ENCODE peak calls at places on chromosomes 4 and X, in nine cellular contexts. X, A, U, E, O, Q, M, G and W are unnamed samples.

GRCh38 chr4:26412381-26413372 is 77.6 kb downstream of the CCKAR start:
- DNase-seq in E (no peak), X (no peak), M (no peak), Q (peak; percentile 80), O (peak; percentile 58), A (peak; percentile 83), U (peak; percentile 26), G (no peak), W (no peak)

GRCh38 chr4:4457803-4458550 is 71.1 kb downstream of the NSG1 start:
- DNase-seq in G (no peak), E (no peak), X (no peak), A (no peak), M (no peak), O (no peak), U (peak; percentile 87), Q (no peak), W (no peak)

GRCh38 chr4:910366-911091 is 21.6 kb downstream of the GAK start:
- DNase-seq in U (no peak), X (peak; percentile 67), E (no peak), O (no peak), A (no peak), Q (no peak), G (peak; percentile 52), M (no peak), W (no peak)

GRCh38 chr4:114890773-114891172 is 222.6 kb downstream of the NDST4 start:
- DNase-seq in E (no peak), G (no peak), M (no peak), O (no peak), X (no peak), Q (no peak), U (no peak), A (no peak), W (no peak)

GRCh38 chr4:73259552-73260140 is 1.0 kb upstream of the ANKRD17 start:
- DNase-seq in M (peak; percentile 50), A (no peak), E (no peak), X (no peak), G (no peak), U (peak; percentile 48), O (no peak), Q (no peak), W (no peak)

GRCh38 chr4:38856524-38857337 is at the start of gene TLR6:
- DNase-seq in E (no peak), M (no peak), X (no peak), Q (peak; percentile 82), G (no peak), U (peak; percentile 48), A (peak; percentile 64), O (no peak), W (no peak)

GRCh38 chr4:39256436-39256835 is 74.1 kb downstream of the WDR19 start:
- DNase-seq in X (no peak), E (no peak), M (no peak), U (peak; percentile 75), O (no peak), Q (no peak), G (no peak), A (no peak), W (no peak)

GRCh38 chr4:182268966-182269365 is 25.8 kb downstream of the TENM3 start:
- DNase-seq in X (no peak), G (no peak), Q (no peak), M (no peak), O (no peak), A (no peak), E (no peak), U (no peak), W (no peak)

GRCh38 chr4:36267491-36268254 is 13.7 kb upstream of the DTHD1 start:
- DNase-seq in U (no peak), E (no peak), M (no peak), G (no peak), O (no peak), X (no peak), A (no peak), Q (no peak), W (no peak)

GRCh38 chr4:1195109-1195671 is 22.8 kb upstream of the SPON2 start:
- DNase-seq in O (no peak), A (no peak), E (no peak), U (no peak), X (peak; percentile 73), Q (peak; percentile 1), M (peak; percentile 68), G (no peak), W (no peak)

GRCh38 chrX:136577562-136577961 is 45.5 kb downstream of the VGLL1 start:
- DNase-seq in G (peak; percentile 76), Q (peak; percentile 42), U (peak; percentile 23), X (no peak), O (peak; percentile 28), E (no peak), M (no peak), A (peak; percentile 45), W (no peak)

DNA sequence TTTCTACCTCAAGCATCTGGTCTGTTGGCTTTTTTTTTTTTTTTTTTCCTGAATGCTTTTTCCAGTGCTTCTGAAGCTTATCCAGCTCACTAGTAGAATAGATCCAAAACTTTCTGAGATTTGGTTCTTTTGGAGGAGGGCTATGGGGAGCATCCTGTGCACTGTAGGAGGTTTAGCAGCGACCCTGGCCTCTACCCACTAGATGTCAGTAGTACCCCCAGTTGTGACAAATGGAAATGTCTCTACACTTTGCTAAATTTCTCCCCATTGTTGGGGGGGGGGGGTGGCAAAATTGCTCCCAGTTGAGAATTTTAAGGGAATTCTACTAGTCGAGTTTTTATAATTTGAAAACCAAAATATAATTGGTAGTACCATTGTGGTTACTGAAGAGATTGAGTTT is 23.0 kb upstream of the PPA2 start:
- DNase-seq in Q (no peak), X (no peak), M (no peak), G (no peak), A (no peak), O (no peak), E (no peak), U (no peak), W (no peak)
- TF ChIP-seq CTCF in Q (no peak), X (peak; percentile 8), M (no peak), G (no peak), A (peak; percentile 22), O (peak; percentile 28), E (no peak), U (no peak), W (no peak)

DNA sequence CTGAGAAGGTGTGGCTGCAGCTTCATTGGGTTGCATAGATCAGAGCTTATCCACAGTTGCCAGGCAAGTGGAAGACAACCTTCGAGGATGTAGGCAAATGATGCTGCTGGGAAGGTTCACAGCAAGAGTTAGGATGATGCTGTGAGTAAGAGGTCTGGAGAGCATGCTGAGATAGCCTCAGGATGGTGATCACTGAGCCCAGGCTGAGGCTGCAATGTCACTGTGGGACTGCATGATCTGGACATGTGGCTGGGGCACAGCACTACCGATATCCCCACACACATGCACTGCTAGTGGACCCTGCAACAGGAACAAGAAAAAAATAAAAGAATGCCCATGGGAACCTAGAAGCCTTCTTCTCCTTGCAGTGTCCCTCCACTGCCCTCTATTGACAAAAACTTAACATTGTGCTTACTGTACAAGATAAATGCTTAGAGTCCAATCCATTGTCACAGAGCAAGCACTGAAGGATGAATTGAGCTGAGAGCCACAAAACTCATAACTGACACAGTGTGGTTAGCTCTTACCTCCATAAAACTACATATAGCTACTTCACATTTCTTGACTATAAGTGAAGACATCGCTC is 105.6 kb downstream of the CNKSR2 start:
- DNase-seq in A (no peak), Q (peak; percentile 5), G (no peak), U (peak; percentile 49), M (no peak), X (no peak), E (peak; percentile 1), O (no peak), W (peak; percentile 4)
- TF ChIP-seq CTCF in A (peak; percentile 78), Q (peak; percentile 26), G (peak; percentile 42), U (peak; percentile 51), M (peak; percentile 12), X (peak; percentile 30), E (peak; percentile 62), O (peak; percentile 66), W (peak; percentile 63)

DNA sequence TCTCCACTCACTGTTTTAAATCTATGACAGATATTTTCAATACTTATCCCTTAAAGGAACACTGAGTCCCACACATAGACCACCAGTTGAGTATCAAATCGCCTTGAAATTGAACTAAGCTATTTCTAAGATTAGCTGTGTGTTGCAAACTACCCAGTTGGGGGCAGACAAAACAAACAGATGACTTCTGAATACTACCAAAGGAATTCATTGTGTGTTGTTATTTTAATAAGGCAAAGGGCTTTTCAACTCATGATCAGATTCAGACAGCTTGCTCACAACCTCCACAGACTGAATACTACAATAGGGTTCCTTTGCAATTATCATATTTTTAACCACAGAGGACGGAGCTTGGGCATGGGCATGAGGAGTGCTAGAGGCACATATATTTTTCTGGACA is 283.0 kb upstream of the GPC4 start:
- DNase-seq in M (no peak), E (no peak), U (peak; percentile 28), Q (no peak), A (no peak), X (no peak), G (no peak), O (no peak), W (no peak)
- TF ChIP-seq CTCF in M (no peak), E (peak; percentile 32), U (no peak), Q (no peak), A (no peak), X (peak; percentile 13), G (no peak), O (peak; percentile 25), W (peak; percentile 18)

GRCh38 chr4:11497212-11497806 is 68.6 kb upstream of the HS3ST1 start:
- DNase-seq in Q (no peak), O (no peak), U (no peak), E (no peak), X (no peak), A (no peak), G (no peak), M (no peak), W (no peak)
- TF ChIP-seq CTCF in Q (no peak), O (no peak), U (no peak), E (no peak), X (no peak), A (no peak), G (peak; percentile 13), M (no peak), W (no peak)

DNA sequence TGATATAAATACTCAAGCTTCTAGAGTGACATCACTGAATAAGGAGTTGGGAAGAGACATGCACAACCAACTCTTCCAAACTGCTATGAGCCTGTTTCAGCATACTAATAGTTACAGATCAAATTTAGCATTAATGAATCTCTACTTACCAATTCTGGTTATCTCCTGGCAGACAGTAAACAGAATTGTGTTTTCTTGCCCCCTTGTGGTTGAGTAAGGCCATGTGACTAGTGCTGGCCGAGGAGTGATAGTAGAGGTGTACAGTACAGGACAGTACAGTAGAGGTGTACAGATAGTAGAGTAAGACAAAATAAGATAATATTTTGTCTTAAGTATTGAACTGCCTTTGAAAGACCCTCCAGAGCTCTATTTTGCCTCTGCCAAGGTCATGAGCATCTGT is 681.4 kb downstream of the GABRG1 start:
- DNase-seq in Q (no peak), G (no peak), U (no peak), M (no peak), A (no peak), E (no peak), O (no peak), X (no peak), W (no peak)
- TF ChIP-seq CTCF in Q (no peak), G (no peak), U (no peak), M (no peak), A (peak; percentile 27), E (no peak), O (peak; percentile 51), X (peak; percentile 42), W (no peak)

GRCh38 chr4:184400375-184400870 is 73.9 kb downstream of the IRF2 start:
- DNase-seq in Q (peak; percentile 30), O (no peak), E (peak; percentile 91), A (no peak), G (no peak), U (peak; percentile 90), X (no peak), M (no peak), W (peak; percentile 86)
- TF ChIP-seq CTCF in Q (no peak), O (no peak), E (peak; percentile 40), A (no peak), G (no peak), U (peak; percentile 47), X (no peak), M (no peak), W (peak; percentile 56)

GRCh38 chr4:121421594-121421993 is 40.8 kb upstream of the QRFPR start:
- DNase-seq in O (no peak), M (no peak), G (no peak), X (no peak), A (no peak), E (no peak), Q (no peak), U (no peak), W (no peak)
- TF ChIP-seq CTCF in O (peak; percentile 70), M (no peak), G (no peak), X (no peak), A (no peak), E (peak; percentile 10), Q (no peak), U (no peak), W (peak; percentile 23)